ENCODE peak calls at places on chromosomes 12 and 14, in four cellular contexts. U is CD8-positive, alpha-beta memory T cell; X is cardiac muscle cell; A is stomach. Q is an unnamed sample. For H3K4me1, the result is how much of the 10 kb centered on the place peaks cover.

GRCh38 chr14:96148631-96149030 is 56.0 kb upstream of the BDKRB2 start:
- DNase-seq in U (no peak), X (no peak), A (peak), Q (no peak)

GRCh38 chr12:49428652-49429549 is 61.6 kb downstream of the SPATS2 start:
- DNase-seq in U (no peak), X (peak), A (no peak), Q (no peak)

GRCh38 chr14:101065696-101066694 is 162.5 kb upstream of the RTL1 start:
- DNase-seq in U (no peak), X (no peak), A (no peak), Q (no peak)

GRCh38 chr14:104512061-104512460 is 67.5 kb upstream of the C14orf180 start:
- DNase-seq in U (no peak), X (no peak), A (no peak), Q (no peak)

GRCh38 chr12:32084017-32084688 is 22.5 kb upstream of the BICD1 start:
- DNase-seq in U (no peak), X (no peak), A (no peak), Q (no peak)

GRCh38 chr12:120230326-120230973 is 29.5 kb upstream of the RPLP0 start:
- DNase-seq in U (no peak), X (peak), A (peak), Q (peak)

GRCh38 chr12:7241404-7242005 is 52.0 kb downstream of the PEX5 start:
- DNase-seq in U (no peak), X (peak), A (no peak), Q (no peak)

GRCh38 chr12:113202300-113203075 is 17.0 kb downstream of the RITA1 start:
- DNase-seq in U (no peak), X (no peak), A (no peak), Q (no peak)

GRCh38 chr14:52563120-52563519 is 10.5 kb downstream of the GPR137C start:
- DNase-seq in U (no peak), X (peak), A (no peak), Q (no peak)

GRCh38 chr14:54681819-54682261 is 114.9 kb downstream of the SAMD4A start:
- DNase-seq in U (no peak), X (peak), A (no peak), Q (no peak)

GRCh38 chr14:54627718-54628345 is 60.9 kb downstream of the SAMD4A start:
- DNase-seq in U (peak), X (peak), A (no peak), Q (peak)

GRCh38 chr14:65356327-65356836 is 56.1 kb upstream of the FUT8 start:
- DNase-seq in U (no peak), X (peak), A (peak), Q (no peak)

GRCh38 chr14:73633115-73633514 is 11.7 kb upstream of the DNAL1 start:
- DNase-seq in U (no peak), X (no peak), A (no peak), Q (no peak)

GRCh38 chr14:55514819-55515470 is 65.1 kb upstream of the KTN1 start:
- DNase-seq in U (no peak), X (peak), A (no peak), Q (no peak)

GRCh38 chr12:1356285-1356684 is 238.1 kb downstream of the FBXL14 start:
- DNase-seq in U (no peak), X (no peak), A (no peak), Q (no peak)

GRCh38 chr14:33375781-33376180 is 437.1 kb downstream of the NPAS3 start:
- DNase-seq in U (no peak), X (peak), A (no peak), Q (no peak)

GRCh38 chr12:78584695-78585094 is 279.9 kb upstream of the SYT1 start:
- DNase-seq in U (no peak), X (peak), A (no peak), Q (no peak)

GRCh38 chr14:36519431-36520321 is at the start of gene NKX2-1:
- DNase-seq in U (no peak), X (no peak), A (no peak), Q (no peak)

GRCh38 chr14:28023853-28024252 is 742.7 kb upstream of the FOXG1 start:
- DNase-seq in U (no peak), X (no peak), A (no peak), Q (no peak)

GRCh38 chr12:51819851-51820720 is 28.4 kb downstream of the FIGNL2 start:
- DNase-seq in U (no peak), X (no peak), A (peak), Q (peak)

GRCh38 chr14:50383618-50384225 is 13.0 kb downstream of the CDKL1 start:
- DNase-seq in U (no peak), X (peak), A (no peak), Q (no peak)

GRCh38 chr14:105865266-105865903 is 339.0 kb downstream of the TMEM121 start:
- DNase-seq in U (peak), X (no peak), A (peak), Q (peak)

GRCh38 chr12:82555699-82556098 is 131.0 kb upstream of the TMTC2 start:
- DNase-seq in U (no peak), X (peak), A (no peak), Q (no peak)

GRCh38 chr12:12686925-12687324 is 9.1 kb downstream of the GPR19 start:
- DNase-seq in U (no peak), X (peak), A (no peak), Q (no peak)

GRCh38 chr12:81078469-81079196 is 754 bp downstream of the ACSS3 start:
- DNase-seq in U (no peak), X (peak), A (no peak), Q (no peak)

GRCh38 chr12:3263939-3264699 is 186.9 kb downstream of the TSPAN9 start:
- DNase-seq in U (no peak), X (no peak), A (no peak), Q (peak)

DNA sequence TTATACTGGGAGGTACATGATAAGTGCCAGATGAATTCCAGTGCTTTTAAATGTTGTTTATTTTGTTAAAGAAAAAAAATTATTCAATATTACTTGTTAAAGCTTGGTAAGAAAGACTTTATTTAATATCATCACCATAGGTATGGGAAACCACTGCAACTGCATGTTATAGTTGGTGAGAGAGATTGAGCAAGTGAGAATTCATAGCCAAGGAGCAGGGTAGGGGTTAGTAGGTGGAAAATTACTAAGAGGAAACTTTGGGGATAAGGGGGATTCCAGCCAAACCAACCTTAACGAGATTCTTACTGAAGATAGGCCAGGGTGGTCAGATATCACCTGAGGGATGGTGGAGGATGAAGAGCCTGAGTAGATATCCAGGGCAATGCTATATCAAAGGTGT is 38.4 kb downstream of the SLC16A7 start:
- DNase-seq in U (no peak), X (no peak), A (no peak), Q (no peak)
- H3K27ac ChIP-seq in U (no peak), X (no peak), A (no peak), Q (no peak)

GRCh38 chr12:124544983-124545382 is 22.4 kb downstream of the NCOR2 start:
- DNase-seq in U (no peak), X (no peak), A (no peak), Q (no peak)

GRCh38 chr12:124543591-124544310 is 23.7 kb downstream of the NCOR2 start:
- DNase-seq in U (no peak), X (no peak), A (no peak), Q (no peak)

GRCh38 chr12:124543052-124543590 is 24.3 kb downstream of the NCOR2 start:
- DNase-seq in U (no peak), X (peak), A (no peak), Q (no peak)

GRCh38 chr12:124545508-124546418 is 21.6 kb downstream of the NCOR2 start:
- DNase-seq in U (no peak), X (no peak), A (no peak), Q (no peak)

DNA sequence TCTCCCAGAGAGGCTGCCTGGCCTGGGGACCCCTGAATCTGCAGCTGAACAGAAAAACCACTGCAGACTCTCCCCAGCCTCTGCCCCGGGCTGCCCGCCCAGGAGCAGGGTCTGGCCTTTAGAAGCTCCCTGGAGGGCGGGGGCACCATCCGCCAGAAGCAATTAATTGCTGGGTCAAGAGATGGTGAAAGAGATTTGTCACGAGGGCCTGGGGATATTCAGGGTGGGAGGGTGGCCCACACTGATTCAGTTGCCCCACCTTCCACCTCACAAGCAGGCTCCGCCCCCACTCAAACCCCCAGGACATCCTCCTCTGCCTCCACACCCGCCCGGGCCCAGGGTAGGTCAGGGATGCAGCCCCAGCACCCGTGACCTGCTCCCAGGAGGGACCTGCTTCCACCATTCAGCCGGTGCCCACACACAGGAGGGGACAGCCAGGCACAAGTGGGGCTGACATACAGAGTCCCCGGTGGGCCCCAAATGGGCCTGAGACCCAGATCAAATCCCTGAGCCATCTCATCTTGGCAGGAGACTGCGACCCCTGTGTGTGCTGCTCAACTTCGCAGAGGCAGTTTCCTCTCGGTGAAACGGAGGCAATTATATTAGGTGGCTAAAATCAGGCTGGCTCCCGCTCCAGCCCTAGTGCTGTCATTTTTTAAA is 23.0 kb downstream of the NCOR2 start:
- DNase-seq in U (no peak), X (no peak), A (no peak), Q (no peak)
- H3K4me1 ChIP-seq in U (under half), X (under half), A (half or more), Q (half or more)

DNA sequence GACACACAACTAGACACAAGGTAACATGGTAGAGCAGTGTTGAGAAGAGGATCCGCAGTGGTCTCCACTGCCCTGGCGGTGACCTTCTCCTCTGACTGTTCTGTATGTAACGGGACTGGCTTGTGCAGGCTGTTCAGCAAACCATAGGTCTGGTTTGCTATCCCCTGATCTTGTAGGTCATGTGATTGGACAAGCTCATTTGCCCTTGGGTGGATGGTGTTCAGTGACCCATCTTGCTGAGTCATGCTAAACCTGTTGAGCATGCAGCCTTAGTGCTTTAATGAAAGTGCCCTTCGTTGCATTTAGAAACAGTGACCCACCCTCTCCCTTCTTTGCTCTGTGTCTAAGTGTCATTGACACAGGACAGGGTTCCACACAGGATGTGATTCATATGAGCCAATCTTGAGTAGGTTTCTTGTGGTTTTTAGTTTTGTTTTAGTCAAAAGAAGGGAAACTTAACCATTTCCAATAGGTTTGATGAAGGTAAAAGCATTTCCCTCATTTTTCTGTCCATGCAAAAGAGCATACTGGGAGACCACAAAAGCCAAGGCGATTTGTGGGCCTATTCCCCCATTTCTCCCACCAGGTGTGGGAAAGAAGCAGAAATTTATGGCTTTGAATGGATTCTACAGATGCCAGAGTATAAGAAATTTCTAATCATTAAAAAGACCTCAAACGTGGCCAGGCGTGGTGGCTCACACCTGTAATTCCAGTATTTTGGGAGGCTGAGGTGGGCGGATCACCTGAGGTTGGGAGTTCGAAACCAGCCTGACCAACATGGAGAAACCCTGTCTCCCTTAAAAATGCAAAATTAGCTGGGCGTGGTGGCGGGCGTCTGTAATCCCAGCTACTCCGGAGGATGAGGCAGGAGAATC is 32.6 kb upstream of the HIF1A start:
- DNase-seq in U (peak), X (peak), A (peak), Q (no peak)
- H3K27ac ChIP-seq in U (peak), X (no peak), A (no peak), Q (no peak)

GRCh38 chr14:21258889-21259787 is 10.1 kb downstream of the HNRNPC start:
- DNase-seq in U (no peak), X (no peak), A (no peak), Q (no peak)
- H3K4me1 ChIP-seq in U (half or more), X (under half), A (half or more), Q (half or more)

GRCh38 chr12:104334581-104334980 is 31.0 kb downstream of the EID3 start:
- DNase-seq in U (no peak), X (no peak), A (no peak), Q (no peak)

GRCh38 chr12:104336115-104336514 is 32.6 kb downstream of the EID3 start:
- DNase-seq in U (no peak), X (no peak), A (no peak), Q (no peak)

GRCh38 chr12:104337030-104337558 is 33.6 kb downstream of the EID3 start:
- DNase-seq in U (no peak), X (no peak), A (no peak), Q (no peak)

GRCh38 chr12:104331376-104331775 is 27.8 kb downstream of the EID3 start:
- DNase-seq in U (no peak), X (no peak), A (no peak), Q (no peak)

GRCh38 chr12:104333692-104334255 is 30.2 kb downstream of the EID3 start:
- DNase-seq in U (no peak), X (no peak), A (no peak), Q (no peak)
- H3K27ac ChIP-seq in U (no peak), X (no peak), A (no peak), Q (no peak)

GRCh38 chr14:22846811-22847307 is 10.5 kb downstream of the MMP14 start:
- DNase-seq in U (no peak), X (no peak), A (no peak), Q (no peak)
- H3K4me1 ChIP-seq in U (under half), X (under half), A (half or more), Q (half or more)

GRCh38 chr12:108515916-108516315 is 839 bp downstream of the FICD start:
- DNase-seq in U (no peak), X (peak), A (no peak), Q (no peak)

GRCh38 chr12:108518101-108518715 is 3.1 kb downstream of the FICD start:
- DNase-seq in U (no peak), X (no peak), A (no peak), Q (no peak)

GRCh38 chr12:108514973-108515814 is at the start of gene FICD:
- DNase-seq in U (peak), X (peak), A (peak), Q (peak)

GRCh38 chr12:108517288-108518100 is 2.4 kb downstream of the FICD start:
- DNase-seq in U (no peak), X (no peak), A (no peak), Q (no peak)

GRCh38 chr12:108516511-108517275 is 1.6 kb downstream of the FICD start:
- DNase-seq in U (no peak), X (peak), A (no peak), Q (no peak)
- H3K27ac ChIP-seq in U (no peak), X (no peak), A (no peak), Q (no peak)

GRCh38 chr12:55852740-55853139 is 10.0 kb upstream of the MMP19 start:
- DNase-seq in U (no peak), X (no peak), A (no peak), Q (no peak)
- H3K4me1 ChIP-seq in U (under half), X (under half), A (under half), Q (under half)

DNA sequence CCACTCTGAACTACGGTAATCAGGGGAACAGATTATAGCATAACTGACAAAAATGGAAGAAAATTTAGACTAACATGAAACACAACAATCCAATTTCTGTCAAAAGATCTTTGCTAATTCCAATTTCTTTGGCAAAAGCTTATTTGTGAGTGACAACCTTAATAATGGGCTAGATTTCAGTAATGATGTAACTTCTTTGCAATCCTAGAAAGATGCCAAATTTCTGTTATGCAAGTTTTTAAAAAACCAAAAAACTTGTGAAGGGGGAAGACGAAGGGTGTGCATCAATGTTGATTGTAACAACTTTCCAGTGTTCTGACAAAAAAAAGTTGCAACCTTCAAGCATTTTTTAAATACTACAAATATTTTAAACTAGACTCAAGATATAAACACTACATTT is 59.9 kb downstream of the DICER1 start:
- DNase-seq in U (no peak), X (peak), A (no peak), Q (no peak)
- H3K27ac ChIP-seq in U (no peak), X (no peak), A (no peak), Q (peak)